ENCODE peak calls at places on chromosomes 6 and 20, in nine cellular contexts. V is kidney glomerular epithelial cell; N is astrocyte of the cerebellum; G is natural killer cell; X is AG09319; P is fibroblast of lung; J is AG10803; S is activated CD4-positive, alpha-beta T cell treated with anti-CD3 and anti-CD28 coated beads, Interleukin-2, amount 10 ng/mL, durations not matched to agents 24 days and 14 days; B is T-helper 2 cell. W is an unnamed sample.

GRCh38 chr20:58889334-58890072 is 37.0 kb downstream of the GNAS start:
- DNase-seq in V (no peak), N (no peak), G (peak), X (no peak), P (peak), J (no peak), S (peak), B (peak), W (no peak)

GRCh38 chr6:7910298-7910653 is 312 bp downstream of the TXNDC5 start:
- DNase-seq in V (no peak), N (no peak), G (no peak), X (no peak), P (no peak), J (peak), S (no peak), B (peak), W (peak)

GRCh38 chr20:48275325-48275724 is 490.0 kb upstream of the SULF2 start:
- DNase-seq in V (no peak), N (no peak), G (no peak), X (no peak), P (no peak), J (peak), S (no peak), B (no peak), W (no peak)

GRCh38 chr6:56909115-56909907 is 45.6 kb upstream of the BEND6 start:
- DNase-seq in V (no peak), N (no peak), G (no peak), X (no peak), P (no peak), J (no peak), S (no peak), B (no peak), W (no peak)

GRCh38 chr6:159979136-159979874 is 10.4 kb downstream of the IGF2R start:
- DNase-seq in V (peak), N (no peak), G (peak), X (no peak), P (no peak), J (peak), S (peak), B (peak), W (peak)

GRCh38 chr6:20402181-20403079 is 751 bp downstream of the E2F3 start:
- DNase-seq in V (peak), N (no peak), G (peak), X (no peak), P (peak), J (peak), S (peak), B (peak), W (peak)

GRCh38 chr20:60361761-60362410 is 403.7 kb downstream of the CDH26 start:
- DNase-seq in V (no peak), N (no peak), G (no peak), X (no peak), P (no peak), J (no peak), S (no peak), B (no peak), W (no peak)

GRCh38 chr6:15905488-15906392 is 223.1 kb upstream of the MYLIP start:
- DNase-seq in V (peak), N (no peak), G (no peak), X (no peak), P (no peak), J (no peak), S (no peak), B (no peak), W (no peak)

GRCh38 chr6:12403201-12403826 is 113.2 kb downstream of the EDN1 start:
- DNase-seq in V (no peak), N (no peak), G (no peak), X (peak), P (peak), J (peak), S (no peak), B (no peak), W (no peak)